ENCODE peak calls at places on chromosomes 3 and 15, in four cellular contexts. T is CD8-positive, alpha-beta memory T cell; K is aorta; X is psoas muscle. J is an unnamed sample. For H3K4me1, the result is how much of the 10 kb centered on the place peaks cover.

GRCh38 chr3:65500398-65501306 is 538.1 kb downstream of the MAGI1 start:
- DNase-seq in X (no peak), K (no peak), T (no peak), J (no peak)

GRCh38 chr15:74954515-74954914 is 2.1 kb downstream of the RPP25 start:
- DNase-seq in X (no peak), T (no peak), K (no peak), J (no peak)

GRCh38 chr3:75192065-75192658 is 472.0 kb upstream of the FRG2C start:
- DNase-seq in X (no peak), T (peak), K (no peak), J (peak)

GRCh38 chr15:79172032-79172481 is 81.5 kb upstream of the RASGRF1 start:
- DNase-seq in T (no peak), K (no peak), X (no peak), J (no peak)

GRCh38 chr3:65173841-65174240 is 486.0 kb upstream of the ADAMTS9 start:
- DNase-seq in X (no peak), K (no peak), T (no peak), J (no peak)

GRCh38 chr3:197135212-197135611 is 105.6 kb upstream of the MELTF start:
- DNase-seq in X (no peak), T (no peak), K (no peak), J (no peak)

GRCh38 chr3:32401541-32402052 is 9.9 kb downstream of the CMTM7 start:
- DNase-seq in K (peak), X (peak), T (peak), J (peak)

GRCh38 chr3:25820372-25820771 is 30.5 kb downstream of the OXSM start:
- DNase-seq in K (no peak), T (no peak), X (no peak), J (no peak)

GRCh38 chr3:169760479-169760878 is 4.4 kb downstream of the TERC start:
- DNase-seq in X (no peak), K (no peak), T (no peak), J (no peak)

GRCh38 chr3:45773714-45774449 is 22.5 kb downstream of the SLC6A20 start:
- DNase-seq in T (no peak), K (no peak), X (no peak), J (no peak)
- H3K4me1 ChIP-seq in T (under half), K (under half), X (under half), J (under half)

GRCh38 chr3:133989931-133990702 is 39.6 kb downstream of the SLCO2A1 start:
- DNase-seq in K (peak), X (no peak), T (no peak), J (no peak)
- H3K4me1 ChIP-seq in K (under half), X (under half), T (under half), J (under half)

DNA sequence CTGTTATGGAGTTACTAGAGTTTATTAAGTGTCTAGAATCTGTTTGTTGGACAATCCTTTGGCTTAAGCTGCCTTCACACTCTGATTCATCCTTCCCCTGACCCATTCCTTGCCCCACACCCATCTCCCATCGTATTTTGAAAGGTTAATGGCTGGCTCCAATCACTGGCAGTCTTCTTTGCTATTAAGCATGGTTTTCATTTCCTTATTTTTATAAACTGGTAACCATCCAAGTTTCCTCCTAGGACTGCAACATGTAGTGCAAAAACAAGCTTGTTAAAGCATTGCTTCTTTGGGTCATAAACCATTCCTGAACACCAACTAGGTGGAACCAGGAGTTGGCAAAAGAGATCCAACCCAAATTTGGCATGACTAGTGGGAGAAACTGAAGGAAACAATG is 148.4 kb downstream of the DTWD1 start:
- DNase-seq in T (no peak), X (no peak), K (no peak), J (no peak)
- H3K4me1 ChIP-seq in T (under half), X (under half), K (under half), J (under half)

DNA sequence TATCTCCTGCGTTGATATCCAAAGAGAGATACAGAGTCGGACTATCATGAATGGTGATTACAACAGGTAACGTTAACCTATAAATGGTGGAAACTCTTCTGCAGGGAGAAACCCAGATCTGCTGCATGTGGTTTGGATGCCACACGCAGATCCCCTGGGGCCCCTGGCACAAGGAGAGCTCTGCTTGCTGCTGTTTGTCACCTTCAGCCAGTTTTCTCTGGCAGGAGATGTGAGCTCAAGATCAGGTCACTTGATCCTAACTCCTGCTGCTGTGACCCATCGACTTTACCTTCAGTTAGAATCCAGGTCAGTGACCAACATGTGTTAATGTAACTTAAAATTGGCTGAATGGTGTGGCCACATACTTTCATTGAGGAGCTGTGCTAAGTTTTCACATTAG is 23.8 kb upstream of the GPR171 start:
- DNase-seq in X (no peak), K (no peak), T (no peak), J (no peak)
- H3K4me1 ChIP-seq in X (under half), K (under half), T (under half), J (under half)

GRCh38 chr3:155018621-155019330 is 61.3 kb upstream of the MME start:
- DNase-seq in T (no peak), K (no peak), X (no peak), J (no peak)

GRCh38 chr3:155024006-155024638 is 56.0 kb upstream of the MME start:
- DNase-seq in X (no peak), K (no peak), T (no peak), J (no peak)

GRCh38 chr3:155019576-155019975 is 60.5 kb upstream of the MME start:
- DNase-seq in K (no peak), X (no peak), T (no peak), J (peak)

GRCh38 chr3:155026999-155027591 is 53.0 kb upstream of the MME start:
- DNase-seq in K (no peak), T (no peak), X (no peak), J (no peak)

GRCh38 chr3:155022896-155023295 is 57.2 kb upstream of the MME start:
- DNase-seq in K (no peak), T (no peak), X (no peak), J (no peak)
- H3K4me1 ChIP-seq in K (under half), T (under half), X (under half), J (under half)

DNA sequence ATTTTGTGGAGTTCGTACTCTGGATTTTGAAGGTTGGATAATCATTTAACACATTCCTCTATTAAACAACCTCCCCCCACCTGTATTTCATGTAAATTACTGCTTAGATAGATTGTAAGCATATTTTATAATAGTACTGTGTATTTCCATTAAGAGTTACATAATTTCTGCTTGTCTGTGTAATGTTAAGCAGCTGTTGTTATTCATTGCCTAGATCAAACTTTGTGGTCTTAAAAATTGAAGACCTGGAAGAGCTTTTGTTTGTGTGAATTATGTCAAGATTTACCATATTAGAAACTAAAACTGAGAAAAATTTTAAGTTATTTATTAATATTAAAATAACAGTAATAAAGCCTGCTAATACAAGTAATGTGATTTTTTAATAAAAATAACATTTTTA is 11.1 kb downstream of the SETD5 start:
- DNase-seq in X (no peak), K (no peak), T (no peak), J (no peak)
- H3K4me1 ChIP-seq in X (half or more), K (under half), T (half or more), J (under half)

GRCh38 chr3:172087827-172088580 is 48.6 kb downstream of the FNDC3B start:
- DNase-seq in X (no peak), K (no peak), T (no peak), J (no peak)
- H3K4me1 ChIP-seq in X (under half), K (under half), T (under half), J (under half)

GRCh38 chr3:152399374-152399773 is 130.6 kb downstream of the MBNL1 start:
- DNase-seq in K (no peak), T (no peak), X (no peak), J (no peak)
- H3K4me1 ChIP-seq in K (under half), T (half or more), X (half or more), J (under half)

GRCh38 chr3:29576675-29577074 is 295.8 kb downstream of the RBMS3 start:
- DNase-seq in X (no peak), K (no peak), T (no peak), J (no peak)
- H3K4me1 ChIP-seq in X (under half), K (under half), T (under half), J (under half)

GRCh38 chr15:92914768-92915221 is 14.7 kb downstream of the CHD2 start:
- DNase-seq in T (peak), K (no peak), X (no peak), J (no peak)

GRCh38 chr15:92915766-92916435 is 15.8 kb downstream of the CHD2 start:
- DNase-seq in T (no peak), K (no peak), X (no peak), J (no peak)

GRCh38 chr15:92910451-92910850 is 10.3 kb downstream of the CHD2 start:
- DNase-seq in T (no peak), X (no peak), K (no peak), J (no peak)

GRCh38 chr15:92917606-92918407 is 17.7 kb downstream of the CHD2 start:
- DNase-seq in T (peak), K (peak), X (peak), J (peak)

DNA sequence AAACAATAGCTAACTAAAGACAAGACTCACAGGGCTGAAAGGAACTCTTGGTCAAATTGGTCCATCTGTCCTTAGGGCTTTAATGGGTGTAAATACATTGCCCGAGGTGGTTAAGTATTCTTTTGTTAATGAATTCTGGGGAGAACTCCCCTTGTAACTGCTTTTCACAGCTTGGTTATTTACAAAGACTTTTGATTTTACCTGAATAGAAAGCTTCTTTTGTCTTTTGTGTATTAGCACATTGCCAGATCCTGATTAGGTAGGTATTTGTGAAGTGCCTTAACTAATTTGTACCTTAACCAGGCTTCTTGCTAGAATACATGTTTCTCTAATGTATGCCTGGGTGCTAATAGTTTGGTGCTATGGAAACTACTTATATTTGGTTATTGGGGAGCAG is 14.0 kb downstream of the CHD2 start:
- DNase-seq in X (no peak), K (no peak), T (no peak), J (no peak)
- H3K4me1 ChIP-seq in X (half or more), K (under half), T (half or more), J (under half)